ENCODE peak calls at places on chromosomes 16 and 17, in seven cellular contexts. U, J, V, L, B, N and S are unnamed samples.

GRCh38 chr16:65771707-65772106 is 594.8 kb upstream of the CDH5 start:
- DNase-seq in U (no peak), J (no peak), V (no peak), L (no peak), B (no peak), N (no peak), S (no peak)

GRCh38 chr17:3965123-3965800 is 1.0 kb upstream of the ATP2A3 start:
- DNase-seq in U (peak; percentile 71), J (no peak), V (peak; percentile 85), L (peak; percentile 76), B (no peak), N (no peak), S (peak; percentile 11)

GRCh38 chr16:46882304-46882939 is 1.7 kb upstream of the GPT2 start:
- DNase-seq in U (no peak), J (no peak), V (no peak), L (no peak), B (no peak), N (no peak), S (no peak)

GRCh38 chr17:50219345-50219744 is 17.9 kb upstream of the COL1A1 start:
- DNase-seq in U (no peak), J (peak; percentile 90), V (no peak), L (no peak), B (no peak), N (peak; percentile 86), S (no peak)

GRCh38 chr16:56824804-56825203 is 40.2 kb upstream of the SLC12A3 start:
- DNase-seq in U (no peak), J (no peak), V (no peak), L (no peak), B (no peak), N (no peak), S (no peak)

GRCh38 chr16:80125677-80126076 is 415.1 kb upstream of the DYNLRB2 start:
- DNase-seq in U (no peak), J (peak; percentile 49), V (peak; percentile 50), L (no peak), B (no peak), N (no peak), S (no peak)

GRCh38 chr17:81365601-81366585 is 29.4 kb upstream of the BAHCC1 start:
- DNase-seq in U (no peak), J (no peak), V (peak; percentile 73), L (peak; percentile 57), B (no peak), N (no peak), S (no peak)

GRCh38 chr16:73268311-73268997 is 220.5 kb upstream of the ZFHX3 start:
- DNase-seq in U (no peak), J (peak; percentile 3), V (no peak), L (peak; percentile 79), B (no peak), N (no peak), S (peak; percentile 43)

GRCh38 chr16:982152-983043 is 828 bp downstream of the SOX8 start:
- DNase-seq in U (no peak), J (no peak), V (no peak), L (no peak), B (no peak), N (no peak), S (no peak)

GRCh38 chr16:58043571-58044155 is 18.1 kb downstream of the MMP15 start:
- DNase-seq in U (no peak), J (no peak), V (no peak), L (no peak), B (no peak), N (no peak), S (no peak)